ENCODE peak calls at places on chromosomes 4 and X, in seven cellular contexts. C is ACHN, L is LoVo, Q is GF-D8, T is hepatic stellate cell, W is DMS79 treated with DMSO at 0.1 percent for 48 hours, H is COR-L47. D is an unnamed sample.

GRCh38 chr4:111562811-111563210 is 582.4 kb upstream of the FAM241A start:
- DNase-seq in Q (no peak), T (no peak), H (no peak), W (no peak), L (no peak), C (no peak), D (no peak)

GRCh38 chr4:128675083-128675482 is 134.4 kb upstream of the JADE1 start:
- DNase-seq in T (no peak), L (no peak), Q (no peak), C (no peak), H (no peak), W (no peak), D (no peak)

GRCh38 chrX:154990496-154990895 is 32.0 kb downstream of the F8 start:
- DNase-seq in T (no peak), C (no peak), L (no peak), Q (no peak), H (no peak), W (no peak), D (no peak)

GRCh38 chr4:110663738-110664444 is 41.0 kb upstream of the PITX2 start:
- DNase-seq in W (no peak), T (no peak), Q (no peak), L (peak), H (no peak), C (no peak), D (no peak)

GRCh38 chr4:30854566-30854965 is 134.4 kb downstream of the PCDH7 start:
- DNase-seq in Q (no peak), L (no peak), T (no peak), C (no peak), W (no peak), H (no peak), D (no peak)

GRCh38 chr4:159296061-159296460 is 193.2 kb downstream of the RAPGEF2 start:
- DNase-seq in T (no peak), W (no peak), C (no peak), Q (no peak), H (no peak), L (peak), D (no peak)

GRCh38 chr4:19999775-20000414 is 251.8 kb upstream of the SLIT2 start:
- DNase-seq in C (no peak), T (no peak), H (no peak), L (no peak), W (no peak), Q (no peak), D (no peak)

GRCh38 chr4:173859091-173859713 is 329.2 kb upstream of the HAND2 start:
- DNase-seq in C (no peak), H (no peak), W (no peak), T (no peak), Q (no peak), L (no peak), D (no peak)

GRCh38 chrX:12986886-12987285 is 12.0 kb downstream of the TMSB4X start:
- DNase-seq in W (no peak), L (no peak), C (no peak), H (no peak), T (no peak), Q (no peak), D (no peak)

GRCh38 chr4:174274436-174274835 is 9.0 kb downstream of the FBXO8 start:
- DNase-seq in H (no peak), W (no peak), L (no peak), C (no peak), T (no peak), Q (no peak), D (no peak)

GRCh38 chr4:40946652-40947051 is 196.9 kb downstream of the NSUN7 start:
- DNase-seq in T (no peak), H (no peak), Q (no peak), W (no peak), C (no peak), L (no peak), D (no peak)

D was measured in AML-193.